ENCODE peak calls at places on chromosome 13, in eight cellular contexts. One of them, this sample, is unnamed.

GRCh38 chr13:77930430-77930829 is 11.8 kb upstream of the EDNRB start:
- DNase-seq in cardiac fibroblast: no peak
- DNase-seq in fibroblast of the aortic adventitia: no peak
- DNase-seq in HTR-8/SVneo: no peak
- DNase-seq in NCI-H2081: no peak
- DNase-seq in activated naive CD8-positive, alpha-beta T cell treated with anti-CD3 and anti-CD28 coated beads, Interleukin-2, amount 50 U/mL, for 24 hours: no peak
- DNase-seq in left cardiac atrium: no peak
- DNase-seq in sciatic nerve: no peak
- DNase-seq in this sample: no peak

GRCh38 chr13:110187501-110188161 is 119.3 kb downstream of the COL4A1 start:
- DNase-seq in sciatic nerve: no peak
- DNase-seq in cardiac fibroblast: peak
- DNase-seq in NCI-H2081: no peak
- DNase-seq in HTR-8/SVneo: peak
- DNase-seq in fibroblast of the aortic adventitia: peak
- DNase-seq in left cardiac atrium: peak
- DNase-seq in activated naive CD8-positive, alpha-beta T cell treated with anti-CD3 and anti-CD28 coated beads, Interleukin-2, amount 50 U/mL, for 24 hours: no peak
- DNase-seq in this sample: peak

GRCh38 chr13:62626771-62627170 is 1211.1 kb upstream of the PCDH20 start:
- DNase-seq in HTR-8/SVneo: no peak
- DNase-seq in activated naive CD8-positive, alpha-beta T cell treated with anti-CD3 and anti-CD28 coated beads, Interleukin-2, amount 50 U/mL, for 24 hours: no peak
- DNase-seq in sciatic nerve: no peak
- DNase-seq in fibroblast of the aortic adventitia: no peak
- DNase-seq in cardiac fibroblast: no peak
- DNase-seq in NCI-H2081: no peak
- DNase-seq in left cardiac atrium: no peak
- DNase-seq in this sample: no peak

GRCh38 chr13:76965759-76966421 is 17.6 kb downstream of the ACOD1 start:
- DNase-seq in HTR-8/SVneo: no peak
- DNase-seq in fibroblast of the aortic adventitia: peak
- DNase-seq in NCI-H2081: no peak
- DNase-seq in sciatic nerve: peak
- DNase-seq in cardiac fibroblast: peak
- DNase-seq in activated naive CD8-positive, alpha-beta T cell treated with anti-CD3 and anti-CD28 coated beads, Interleukin-2, amount 50 U/mL, for 24 hours: no peak
- DNase-seq in left cardiac atrium: peak
- DNase-seq in this sample: peak

GRCh38 chr13:111908391-111908790 is 158.6 kb upstream of the SOX1 start:
- DNase-seq in HTR-8/SVneo: no peak
- DNase-seq in sciatic nerve: no peak
- DNase-seq in fibroblast of the aortic adventitia: no peak
- DNase-seq in cardiac fibroblast: no peak
- DNase-seq in activated naive CD8-positive, alpha-beta T cell treated with anti-CD3 and anti-CD28 coated beads, Interleukin-2, amount 50 U/mL, for 24 hours: no peak
- DNase-seq in NCI-H2081: no peak
- DNase-seq in left cardiac atrium: no peak
- DNase-seq in this sample: peak

GRCh38 chr13:90105881-90106496 is 1241.5 kb upstream of the MIR17HG start:
- DNase-seq in fibroblast of the aortic adventitia: peak
- DNase-seq in sciatic nerve: no peak
- DNase-seq in activated naive CD8-positive, alpha-beta T cell treated with anti-CD3 and anti-CD28 coated beads, Interleukin-2, amount 50 U/mL, for 24 hours: no peak
- DNase-seq in cardiac fibroblast: peak
- DNase-seq in NCI-H2081: no peak
- DNase-seq in HTR-8/SVneo: peak
- DNase-seq in left cardiac atrium: no peak
- DNase-seq in this sample: no peak

GRCh38 chr13:42084722-42085121 is 36.3 kb downstream of the DGKH start:
- DNase-seq in cardiac fibroblast: no peak
- DNase-seq in fibroblast of the aortic adventitia: no peak
- DNase-seq in left cardiac atrium: no peak
- DNase-seq in NCI-H2081: no peak
- DNase-seq in activated naive CD8-positive, alpha-beta T cell treated with anti-CD3 and anti-CD28 coated beads, Interleukin-2, amount 50 U/mL, for 24 hours: no peak
- DNase-seq in HTR-8/SVneo: no peak
- DNase-seq in sciatic nerve: no peak
- DNase-seq in this sample: no peak

GRCh38 chr13:94382960-94383359 is 96.5 kb downstream of the DCT start:
- DNase-seq in NCI-H2081: no peak
- DNase-seq in sciatic nerve: no peak
- DNase-seq in left cardiac atrium: no peak
- DNase-seq in fibroblast of the aortic adventitia: no peak
- DNase-seq in HTR-8/SVneo: no peak
- DNase-seq in cardiac fibroblast: no peak
- DNase-seq in activated naive CD8-positive, alpha-beta T cell treated with anti-CD3 and anti-CD28 coated beads, Interleukin-2, amount 50 U/mL, for 24 hours: no peak
- DNase-seq in this sample: no peak

GRCh38 chr13:57123660-57124059 is 17.1 kb upstream of the PRR20A start:
- DNase-seq in left cardiac atrium: peak
- DNase-seq in HTR-8/SVneo: no peak
- DNase-seq in NCI-H2081: peak
- DNase-seq in activated naive CD8-positive, alpha-beta T cell treated with anti-CD3 and anti-CD28 coated beads, Interleukin-2, amount 50 U/mL, for 24 hours: no peak
- DNase-seq in fibroblast of the aortic adventitia: no peak
- DNase-seq in cardiac fibroblast: peak
- DNase-seq in sciatic nerve: no peak
- DNase-seq in this sample: peak

GRCh38 chr13:41651413-41652068 is 194.2 kb downstream of the RGCC start:
- DNase-seq in activated naive CD8-positive, alpha-beta T cell treated with anti-CD3 and anti-CD28 coated beads, Interleukin-2, amount 50 U/mL, for 24 hours: no peak
- DNase-seq in NCI-H2081: no peak
- DNase-seq in sciatic nerve: no peak
- DNase-seq in fibroblast of the aortic adventitia: no peak
- DNase-seq in HTR-8/SVneo: no peak
- DNase-seq in cardiac fibroblast: peak
- DNase-seq in left cardiac atrium: no peak
- DNase-seq in this sample: no peak

GRCh38 chr13:74258951-74259350 is 124.7 kb upstream of the KLF12 start:
- DNase-seq in left cardiac atrium: no peak
- DNase-seq in cardiac fibroblast: no peak
- DNase-seq in activated naive CD8-positive, alpha-beta T cell treated with anti-CD3 and anti-CD28 coated beads, Interleukin-2, amount 50 U/mL, for 24 hours: no peak
- DNase-seq in NCI-H2081: no peak
- DNase-seq in fibroblast of the aortic adventitia: no peak
- DNase-seq in HTR-8/SVneo: no peak
- DNase-seq in sciatic nerve: no peak
- DNase-seq in this sample: no peak

GRCh38 chr13:72144625-72145024 is 277.6 kb upstream of the DACH1 start:
- DNase-seq in HTR-8/SVneo: no peak
- DNase-seq in left cardiac atrium: no peak
- DNase-seq in fibroblast of the aortic adventitia: no peak
- DNase-seq in NCI-H2081: no peak
- DNase-seq in cardiac fibroblast: no peak
- DNase-seq in sciatic nerve: no peak
- DNase-seq in activated naive CD8-positive, alpha-beta T cell treated with anti-CD3 and anti-CD28 coated beads, Interleukin-2, amount 50 U/mL, for 24 hours: no peak
- DNase-seq in this sample: no peak

GRCh38 chr13:95193509-95194230 is 107.6 kb downstream of the ABCC4 start:
- DNase-seq in cardiac fibroblast: peak
- DNase-seq in left cardiac atrium: no peak
- DNase-seq in HTR-8/SVneo: no peak
- DNase-seq in activated naive CD8-positive, alpha-beta T cell treated with anti-CD3 and anti-CD28 coated beads, Interleukin-2, amount 50 U/mL, for 24 hours: no peak
- DNase-seq in NCI-H2081: no peak
- DNase-seq in sciatic nerve: no peak
- DNase-seq in fibroblast of the aortic adventitia: no peak
- DNase-seq in this sample: no peak

GRCh38 chr13:113291997-113292862 is 4.8 kb upstream of the LAMP1 start:
- DNase-seq in activated naive CD8-positive, alpha-beta T cell treated with anti-CD3 and anti-CD28 coated beads, Interleukin-2, amount 50 U/mL, for 24 hours: peak
- DNase-seq in HTR-8/SVneo: no peak
- DNase-seq in fibroblast of the aortic adventitia: peak
- DNase-seq in left cardiac atrium: peak
- DNase-seq in sciatic nerve: no peak
- DNase-seq in cardiac fibroblast: peak
- DNase-seq in NCI-H2081: no peak
- DNase-seq in this sample: peak

GRCh38 chr13:45456196-45456972 is 8.4 kb upstream of the COG3 start:
- DNase-seq in left cardiac atrium: no peak
- DNase-seq in fibroblast of the aortic adventitia: peak
- DNase-seq in activated naive CD8-positive, alpha-beta T cell treated with anti-CD3 and anti-CD28 coated beads, Interleukin-2, amount 50 U/mL, for 24 hours: no peak
- DNase-seq in sciatic nerve: no peak
- DNase-seq in cardiac fibroblast: peak
- DNase-seq in NCI-H2081: no peak
- DNase-seq in HTR-8/SVneo: no peak
- DNase-seq in this sample: no peak

GRCh38 chr13:97134364-97135095 is 87.6 kb upstream of the MBNL2 start:
- DNase-seq in left cardiac atrium: no peak
- DNase-seq in HTR-8/SVneo: no peak
- DNase-seq in sciatic nerve: no peak
- DNase-seq in activated naive CD8-positive, alpha-beta T cell treated with anti-CD3 and anti-CD28 coated beads, Interleukin-2, amount 50 U/mL, for 24 hours: no peak
- DNase-seq in cardiac fibroblast: no peak
- DNase-seq in NCI-H2081: no peak
- DNase-seq in fibroblast of the aortic adventitia: no peak
- DNase-seq in this sample: no peak

GRCh38 chr13:106989866-106990265 is 421.9 kb upstream of the ARGLU1 start:
- DNase-seq in cardiac fibroblast: no peak
- DNase-seq in activated naive CD8-positive, alpha-beta T cell treated with anti-CD3 and anti-CD28 coated beads, Interleukin-2, amount 50 U/mL, for 24 hours: no peak
- DNase-seq in sciatic nerve: no peak
- DNase-seq in left cardiac atrium: no peak
- DNase-seq in fibroblast of the aortic adventitia: no peak
- DNase-seq in HTR-8/SVneo: no peak
- DNase-seq in NCI-H2081: no peak
- DNase-seq in this sample: no peak

GRCh38 chr13:58630794-58631193 is 999.2 kb downstream of the PCDH17 start:
- DNase-seq in cardiac fibroblast: no peak
- DNase-seq in fibroblast of the aortic adventitia: no peak
- DNase-seq in activated naive CD8-positive, alpha-beta T cell treated with anti-CD3 and anti-CD28 coated beads, Interleukin-2, amount 50 U/mL, for 24 hours: no peak
- DNase-seq in sciatic nerve: no peak
- DNase-seq in left cardiac atrium: no peak
- DNase-seq in HTR-8/SVneo: no peak
- DNase-seq in NCI-H2081: no peak
- DNase-seq in this sample: no peak

GRCh38 chr13:21328201-21328600 is 130.9 kb downstream of the ZDHHC20 start:
- DNase-seq in activated naive CD8-positive, alpha-beta T cell treated with anti-CD3 and anti-CD28 coated beads, Interleukin-2, amount 50 U/mL, for 24 hours: no peak
- DNase-seq in fibroblast of the aortic adventitia: no peak
- DNase-seq in HTR-8/SVneo: no peak
- DNase-seq in sciatic nerve: no peak
- DNase-seq in NCI-H2081: no peak
- DNase-seq in left cardiac atrium: no peak
- DNase-seq in cardiac fibroblast: no peak
- DNase-seq in this sample: no peak

GRCh38 chr13:23500858-23501257 is 67.4 kb upstream of the SACS start:
- DNase-seq in fibroblast of the aortic adventitia: peak
- DNase-seq in NCI-H2081: no peak
- DNase-seq in activated naive CD8-positive, alpha-beta T cell treated with anti-CD3 and anti-CD28 coated beads, Interleukin-2, amount 50 U/mL, for 24 hours: no peak
- DNase-seq in cardiac fibroblast: peak
- DNase-seq in sciatic nerve: no peak
- DNase-seq in left cardiac atrium: no peak
- DNase-seq in HTR-8/SVneo: peak
- DNase-seq in this sample: no peak

GRCh38 chr13:106534844-106535551 is 464 bp downstream of the EFNB2 start:
- DNase-seq in sciatic nerve: no peak
- DNase-seq in NCI-H2081: no peak
- DNase-seq in HTR-8/SVneo: no peak
- DNase-seq in cardiac fibroblast: peak
- DNase-seq in activated naive CD8-positive, alpha-beta T cell treated with anti-CD3 and anti-CD28 coated beads, Interleukin-2, amount 50 U/mL, for 24 hours: peak
- DNase-seq in fibroblast of the aortic adventitia: peak
- DNase-seq in left cardiac atrium: peak
- DNase-seq in this sample: peak

GRCh38 chr13:110524484-110525254 is 36.9 kb downstream of the RAB20 start:
- DNase-seq in left cardiac atrium: peak
- DNase-seq in HTR-8/SVneo: no peak
- DNase-seq in activated naive CD8-positive, alpha-beta T cell treated with anti-CD3 and anti-CD28 coated beads, Interleukin-2, amount 50 U/mL, for 24 hours: no peak
- DNase-seq in cardiac fibroblast: no peak
- DNase-seq in fibroblast of the aortic adventitia: no peak
- DNase-seq in sciatic nerve: no peak
- DNase-seq in NCI-H2081: peak
- DNase-seq in this sample: no peak

GRCh38 chr13:99505814-99506269 is 4.6 kb downstream of the TM9SF2 start:
- DNase-seq in fibroblast of the aortic adventitia: peak
- DNase-seq in HTR-8/SVneo: no peak
- DNase-seq in left cardiac atrium: no peak
- DNase-seq in activated naive CD8-positive, alpha-beta T cell treated with anti-CD3 and anti-CD28 coated beads, Interleukin-2, amount 50 U/mL, for 24 hours: no peak
- DNase-seq in NCI-H2081: no peak
- DNase-seq in sciatic nerve: no peak
- DNase-seq in cardiac fibroblast: peak
- DNase-seq in this sample: no peak

GRCh38 chr13:106063591-106064308 is 471.7 kb downstream of the EFNB2 start:
- DNase-seq in cardiac fibroblast: peak
- DNase-seq in left cardiac atrium: no peak
- DNase-seq in sciatic nerve: no peak
- DNase-seq in fibroblast of the aortic adventitia: peak
- DNase-seq in activated naive CD8-positive, alpha-beta T cell treated with anti-CD3 and anti-CD28 coated beads, Interleukin-2, amount 50 U/mL, for 24 hours: no peak
- DNase-seq in NCI-H2081: no peak
- DNase-seq in HTR-8/SVneo: peak
- DNase-seq in this sample: no peak

GRCh38 chr13:23506071-23506820 is 64.0 kb upstream of the TNFRSF19 start:
- DNase-seq in NCI-H2081: no peak
- DNase-seq in activated naive CD8-positive, alpha-beta T cell treated with anti-CD3 and anti-CD28 coated beads, Interleukin-2, amount 50 U/mL, for 24 hours: no peak
- DNase-seq in fibroblast of the aortic adventitia: no peak
- DNase-seq in sciatic nerve: no peak
- DNase-seq in left cardiac atrium: no peak
- DNase-seq in HTR-8/SVneo: no peak
- DNase-seq in cardiac fibroblast: peak
- DNase-seq in this sample: no peak

GRCh38 chr13:66492479-66492878 is 737.7 kb downstream of the PCDH9 start:
- DNase-seq in NCI-H2081: no peak
- DNase-seq in sciatic nerve: no peak
- DNase-seq in fibroblast of the aortic adventitia: no peak
- DNase-seq in left cardiac atrium: no peak
- DNase-seq in cardiac fibroblast: no peak
- DNase-seq in activated naive CD8-positive, alpha-beta T cell treated with anti-CD3 and anti-CD28 coated beads, Interleukin-2, amount 50 U/mL, for 24 hours: no peak
- DNase-seq in HTR-8/SVneo: no peak
- DNase-seq in this sample: no peak

This sample was measured in aorta.